ENCODE peak calls at places on chromosomes 16 and 17, in four cellular contexts. One of them, this sample, is unnamed.

GRCh38 chr16:400061-400540 is 1.6 kb upstream of the DECR2 start:
- DNase-seq in neural progenitor cell: no peak
- DNase-seq in dorsolateral prefrontal cortex: no peak
- DNase-seq in cardiac fibroblast: no peak
- DNase-seq in this sample: no peak

GRCh38 chr16:8736123-8736680 is 61.2 kb downstream of the TMEM186 start:
- DNase-seq in cardiac fibroblast: no peak
- DNase-seq in dorsolateral prefrontal cortex: no peak
- DNase-seq in neural progenitor cell: no peak
- DNase-seq in this sample: no peak

GRCh38 chr17:58335061-58335731 is 6.6 kb upstream of the TSPOAP1 start:
- DNase-seq in cardiac fibroblast: no peak
- DNase-seq in dorsolateral prefrontal cortex: no peak
- DNase-seq in neural progenitor cell: no peak
- DNase-seq in this sample: no peak

GRCh38 chr17:80596760-80597608 is 52.3 kb downstream of the RPTOR start:
- DNase-seq in cardiac fibroblast: no peak
- DNase-seq in dorsolateral prefrontal cortex: no peak
- DNase-seq in neural progenitor cell: no peak
- DNase-seq in this sample: no peak

GRCh38 chr17:46193626-46194392 is 580 bp upstream of the KANSL1 start:
- DNase-seq in dorsolateral prefrontal cortex: peak; percentile 98
- DNase-seq in cardiac fibroblast: peak; percentile 97
- DNase-seq in neural progenitor cell: peak; percentile 97
- DNase-seq in this sample: peak; percentile 98

GRCh38 chr16:52773026-52773425 is 226.1 kb upstream of the TOX3 start:
- DNase-seq in cardiac fibroblast: no peak
- DNase-seq in neural progenitor cell: no peak
- DNase-seq in dorsolateral prefrontal cortex: no peak
- DNase-seq in this sample: no peak

GRCh38 chr16:1745181-1745899 is 26.0 kb downstream of the NME3 start:
- DNase-seq in neural progenitor cell: no peak
- DNase-seq in dorsolateral prefrontal cortex: no peak
- DNase-seq in cardiac fibroblast: peak; percentile 39
- DNase-seq in this sample: peak; percentile 68

GRCh38 chr16:19851476-19851875 is 33.2 kb downstream of the GPRC5B start:
- DNase-seq in neural progenitor cell: no peak
- DNase-seq in cardiac fibroblast: no peak
- DNase-seq in dorsolateral prefrontal cortex: peak; percentile 85
- DNase-seq in this sample: no peak

GRCh38 chr16:901715-902601 is 68.8 kb downstream of the LMF1 start:
- DNase-seq in cardiac fibroblast: no peak
- DNase-seq in dorsolateral prefrontal cortex: peak; percentile 72
- DNase-seq in neural progenitor cell: no peak
- DNase-seq in this sample: no peak

GRCh38 chr17:15377200-15377599 is 35.8 kb upstream of the TEKT3 start:
- DNase-seq in dorsolateral prefrontal cortex: no peak
- DNase-seq in cardiac fibroblast: peak; percentile 66
- DNase-seq in neural progenitor cell: no peak
- DNase-seq in this sample: peak; percentile 43

GRCh38 chr17:78111727-78112507 is 16.6 kb downstream of the TMC6 start:
- DNase-seq in dorsolateral prefrontal cortex: no peak
- DNase-seq in neural progenitor cell: no peak
- DNase-seq in cardiac fibroblast: no peak
- DNase-seq in this sample: no peak

GRCh38 chr17:42659079-42659931 is at the start of gene TUBG2:
- DNase-seq in dorsolateral prefrontal cortex: peak; percentile 93
- DNase-seq in cardiac fibroblast: peak; percentile 93
- DNase-seq in neural progenitor cell: peak; percentile 96
- DNase-seq in this sample: peak; percentile 87

GRCh38 chr17:43399839-43400328 is 1.1 kb downstream of the ARL4D start:
- DNase-seq in dorsolateral prefrontal cortex: no peak
- DNase-seq in neural progenitor cell: no peak
- DNase-seq in cardiac fibroblast: no peak
- DNase-seq in this sample: no peak

GRCh38 chr17:57861737-57862409 is 12.0 kb upstream of the MRPS23 start:
- DNase-seq in neural progenitor cell: peak; percentile 68
- DNase-seq in cardiac fibroblast: peak; percentile 39
- DNase-seq in dorsolateral prefrontal cortex: peak; percentile 14
- DNase-seq in this sample: peak; percentile 64

GRCh38 chr16:17544785-17545184 is 74.0 kb upstream of the XYLT1 start:
- DNase-seq in dorsolateral prefrontal cortex: no peak
- DNase-seq in cardiac fibroblast: no peak
- DNase-seq in neural progenitor cell: peak; percentile 47
- DNase-seq in this sample: no peak

GRCh38 chr17:36463916-36464764 is 22.3 kb upstream of the ZNHIT3 start:
- DNase-seq in dorsolateral prefrontal cortex: peak; percentile 22
- DNase-seq in neural progenitor cell: peak; percentile 98
- DNase-seq in cardiac fibroblast: peak; percentile 79
- DNase-seq in this sample: peak; percentile 72

GRCh38 chr17:73545633-73546032 is 98.6 kb downstream of the SDK2 start:
- DNase-seq in dorsolateral prefrontal cortex: no peak
- DNase-seq in cardiac fibroblast: no peak
- DNase-seq in neural progenitor cell: no peak
- DNase-seq in this sample: no peak

GRCh38 chr17:36123431-36123830 is 19.8 kb downstream of the CCL4 start:
- DNase-seq in cardiac fibroblast: no peak
- DNase-seq in dorsolateral prefrontal cortex: no peak
- DNase-seq in neural progenitor cell: no peak
- DNase-seq in this sample: no peak

GRCh38 chr17:75549246-75550138 is 24.0 kb downstream of the LLGL2 start:
- DNase-seq in cardiac fibroblast: no peak
- DNase-seq in dorsolateral prefrontal cortex: no peak
- DNase-seq in neural progenitor cell: peak; percentile 82
- DNase-seq in this sample: no peak

GRCh38 chr17:4934173-4934979 is 2.3 kb downstream of the GP1BA start:
- DNase-seq in dorsolateral prefrontal cortex: peak; percentile 26
- DNase-seq in cardiac fibroblast: peak; percentile 41
- DNase-seq in neural progenitor cell: no peak
- DNase-seq in this sample: peak; percentile 42

GRCh38 chr17:80923211-80924110 is 68.2 kb upstream of the CHMP6 start:
- DNase-seq in dorsolateral prefrontal cortex: no peak
- DNase-seq in cardiac fibroblast: no peak
- DNase-seq in neural progenitor cell: no peak
- DNase-seq in this sample: no peak

GRCh38 chr16:3065069-3065741 is at the start of gene IL32:
- DNase-seq in cardiac fibroblast: peak; percentile 84
- DNase-seq in dorsolateral prefrontal cortex: no peak
- DNase-seq in neural progenitor cell: no peak
- DNase-seq in this sample: peak; percentile 78

GRCh38 chr17:28497931-28498330 is 8.2 kb upstream of the FOXN1 start:
- DNase-seq in cardiac fibroblast: no peak
- DNase-seq in neural progenitor cell: no peak
- DNase-seq in dorsolateral prefrontal cortex: no peak
- DNase-seq in this sample: no peak

GRCh38 chr17:28384281-28385036 is 13.0 kb downstream of the SARM1 start:
- DNase-seq in neural progenitor cell: peak; percentile 52
- DNase-seq in dorsolateral prefrontal cortex: no peak
- DNase-seq in cardiac fibroblast: no peak
- DNase-seq in this sample: no peak

GRCh38 chr16:30381351-30382041 is 865 bp downstream of the SEPTIN1 start:
- DNase-seq in dorsolateral prefrontal cortex: no peak
- DNase-seq in cardiac fibroblast: no peak
- DNase-seq in neural progenitor cell: no peak
- DNase-seq in this sample: no peak

GRCh38 chr16:30382398-30383015 is at the start of gene SEPTIN1:
- DNase-seq in neural progenitor cell: no peak
- DNase-seq in dorsolateral prefrontal cortex: no peak
- DNase-seq in cardiac fibroblast: no peak
- DNase-seq in this sample: no peak

GRCh38 chr16:30379165-30379783 is 3.1 kb downstream of the SEPTIN1 start:
- DNase-seq in cardiac fibroblast: no peak
- DNase-seq in neural progenitor cell: no peak
- DNase-seq in dorsolateral prefrontal cortex: no peak
- DNase-seq in this sample: no peak

GRCh38 chr16:30380072-30380471 is 2.3 kb downstream of the SEPTIN1 start:
- DNase-seq in cardiac fibroblast: no peak
- DNase-seq in neural progenitor cell: no peak
- DNase-seq in dorsolateral prefrontal cortex: no peak
- DNase-seq in this sample: no peak

DNA sequence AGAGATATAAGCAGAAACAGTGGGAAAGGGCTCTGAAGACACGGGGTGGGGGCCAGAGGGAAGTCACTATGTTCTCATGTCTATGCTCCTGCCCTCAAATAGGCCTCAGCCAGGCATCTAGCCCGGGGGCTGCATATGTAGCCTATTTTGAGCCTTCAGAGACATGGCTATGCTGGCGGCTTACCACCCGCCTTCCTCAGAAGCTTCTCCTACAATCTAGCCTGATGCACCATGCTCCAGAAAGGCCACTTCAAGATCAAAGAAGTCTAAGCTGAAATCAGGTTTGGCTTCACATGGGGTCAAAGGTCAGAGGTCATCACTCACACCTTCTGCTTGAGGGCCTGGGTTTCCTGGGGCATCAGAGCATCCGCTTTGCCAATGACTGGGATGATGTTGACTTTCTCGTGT is 1.6 kb downstream of the SEPTIN1 start:
- DNase-seq in dorsolateral prefrontal cortex: no peak
- DNase-seq in cardiac fibroblast: no peak
- DNase-seq in neural progenitor cell: no peak
- DNase-seq in this sample: no peak
- H3K4me3 ChIP-seq in dorsolateral prefrontal cortex: no peak overlapping the region
- H3K4me3 ChIP-seq in cardiac fibroblast: no peak overlapping the region
- H3K4me3 ChIP-seq in neural progenitor cell: no peak overlapping the region
- H3K4me3 ChIP-seq in this sample: no peak overlapping the region

GRCh38 chr17:19004601-19005441 is at the start of gene FAM83G:
- DNase-seq in cardiac fibroblast: peak; percentile 52
- DNase-seq in dorsolateral prefrontal cortex: no peak
- DNase-seq in neural progenitor cell: peak; percentile 80
- DNase-seq in this sample: peak; percentile 68
- H3K4me3 ChIP-seq in cardiac fibroblast: peak within 1 kb of the TSS; percentile 62
- H3K4me3 ChIP-seq in dorsolateral prefrontal cortex: peak within 1 kb of the TSS; percentile 61
- H3K4me3 ChIP-seq in neural progenitor cell: peak within 1 kb of the TSS; percentile 90
- H3K4me3 ChIP-seq in this sample: peak within 1 kb of the TSS; percentile 68

GRCh38 chr16:15951852-15952251 is 2.4 kb downstream of the ABCC1 start:
- DNase-seq in neural progenitor cell: no peak
- DNase-seq in cardiac fibroblast: no peak
- DNase-seq in dorsolateral prefrontal cortex: no peak
- DNase-seq in this sample: no peak
- H3K4me3 ChIP-seq in neural progenitor cell: no peak overlapping the region
- H3K4me3 ChIP-seq in cardiac fibroblast: no peak overlapping the region
- H3K4me3 ChIP-seq in dorsolateral prefrontal cortex: no peak overlapping the region
- H3K4me3 ChIP-seq in this sample: no peak overlapping the region

GRCh38 chr17:40541060-40541872 is 24.0 kb downstream of the CCR7 start:
- DNase-seq in cardiac fibroblast: no peak
- DNase-seq in neural progenitor cell: no peak
- DNase-seq in dorsolateral prefrontal cortex: no peak
- DNase-seq in this sample: no peak
- H3K4me3 ChIP-seq in cardiac fibroblast: no peak overlapping the region
- H3K4me3 ChIP-seq in neural progenitor cell: no peak overlapping the region
- H3K4me3 ChIP-seq in dorsolateral prefrontal cortex: no peak overlapping the region
- H3K4me3 ChIP-seq in this sample: no peak overlapping the region

GRCh38 chr16:49560018-49560830 is 186.6 kb downstream of the C16orf78 start:
- DNase-seq in neural progenitor cell: no peak
- DNase-seq in dorsolateral prefrontal cortex: peak; percentile 19
- DNase-seq in cardiac fibroblast: peak; percentile 76
- DNase-seq in this sample: no peak
- H3K4me3 ChIP-seq in neural progenitor cell: no peak overlapping the region
- H3K4me3 ChIP-seq in dorsolateral prefrontal cortex: no peak overlapping the region
- H3K4me3 ChIP-seq in cardiac fibroblast: no peak overlapping the region
- H3K4me3 ChIP-seq in this sample: no peak overlapping the region

GRCh38 chr16:54506691-54507090 is 220.1 kb upstream of the IRX3 start:
- DNase-seq in neural progenitor cell: peak; percentile 28
- DNase-seq in cardiac fibroblast: peak; percentile 26
- DNase-seq in dorsolateral prefrontal cortex: no peak
- DNase-seq in this sample: no peak
- H3K4me3 ChIP-seq in neural progenitor cell: no peak overlapping the region
- H3K4me3 ChIP-seq in cardiac fibroblast: no peak overlapping the region
- H3K4me3 ChIP-seq in dorsolateral prefrontal cortex: no peak overlapping the region
- H3K4me3 ChIP-seq in this sample: no peak overlapping the region

DNA sequence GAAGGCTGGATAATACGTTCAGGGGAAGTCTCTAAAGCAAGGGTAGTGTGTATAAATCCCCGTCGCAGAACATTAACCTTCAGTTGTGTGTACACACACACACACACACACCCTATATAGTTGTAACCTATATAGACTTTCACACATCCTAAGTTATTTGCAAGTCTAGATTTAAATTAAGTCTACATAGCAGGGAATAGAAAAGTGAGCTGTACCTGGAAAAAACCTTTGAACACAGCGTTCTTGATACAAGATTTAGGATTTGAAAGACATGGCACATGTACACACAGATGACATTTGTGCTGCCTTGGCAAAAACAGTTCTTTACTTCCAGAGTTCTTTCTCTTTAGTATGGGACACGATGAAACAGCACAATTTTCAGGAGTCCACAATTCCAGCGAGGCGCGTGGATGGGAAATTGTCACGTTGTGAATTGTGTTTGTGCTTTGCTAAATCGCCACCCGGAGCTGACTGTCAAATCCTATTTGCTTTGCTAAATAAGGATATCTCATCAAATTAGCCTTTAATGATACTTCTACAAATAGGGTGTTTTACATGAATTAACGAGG is 233.9 kb downstream of the MRTFB start:
- DNase-seq in dorsolateral prefrontal cortex: no peak
- DNase-seq in cardiac fibroblast: no peak
- DNase-seq in neural progenitor cell: no peak
- DNase-seq in this sample: no peak
- H3K4me3 ChIP-seq in dorsolateral prefrontal cortex: peak overlapping the region; percentile 87
- H3K4me3 ChIP-seq in cardiac fibroblast: no peak overlapping the region
- H3K4me3 ChIP-seq in neural progenitor cell: peak overlapping the region; percentile 3
- H3K4me3 ChIP-seq in this sample: no peak overlapping the region

DNA sequence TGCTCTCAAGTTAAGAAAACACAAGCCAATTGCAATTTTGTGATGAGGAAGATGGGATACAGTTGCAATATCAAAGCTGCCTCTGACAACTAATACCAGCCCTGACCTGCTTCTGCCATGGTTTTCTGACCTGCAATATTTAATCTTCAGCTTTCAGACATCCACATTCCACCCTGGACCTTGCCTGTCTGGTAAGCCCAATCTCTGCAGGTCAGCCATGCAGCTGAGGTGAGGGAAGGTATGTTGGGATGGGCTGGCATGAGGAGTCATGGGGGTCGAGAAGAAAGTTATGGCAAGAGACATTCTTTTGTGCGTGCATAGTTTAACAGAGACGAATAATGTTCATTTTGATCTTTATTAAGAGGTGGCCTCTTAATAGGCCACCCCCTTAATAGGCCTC is 31.5 kb downstream of the KCNJ16 start:
- DNase-seq in dorsolateral prefrontal cortex: no peak
- DNase-seq in neural progenitor cell: no peak
- DNase-seq in cardiac fibroblast: no peak
- DNase-seq in this sample: no peak
- H3K4me3 ChIP-seq in dorsolateral prefrontal cortex: peak overlapping the region; percentile 52
- H3K4me3 ChIP-seq in neural progenitor cell: no peak overlapping the region
- H3K4me3 ChIP-seq in cardiac fibroblast: no peak overlapping the region
- H3K4me3 ChIP-seq in this sample: no peak overlapping the region

This sample was measured in fibroblast of villous mesenchyme.